ENCODE peak calls at places on chromosomes 3 and 15, in ten cellular contexts. E, A, P, X, O, V, I, H, D and N are unnamed samples.

GRCh38 chr15:34014556-34014955 is 24.4 kb downstream of the AVEN start:
- DNase-seq in X (peak), A (no peak), P (no peak), D (no peak), E (no peak), H (no peak), O (no peak), V (no peak), I (no peak), N (no peak)

GRCh38 chr3:146464005-146464595 is 5.3 kb downstream of the PLSCR2 start:
- DNase-seq in V (no peak), O (no peak), E (no peak), D (no peak), H (no peak), A (no peak), I (no peak), X (peak), P (no peak), N (no peak)

GRCh38 chr3:38039101-38039898 is at the start of gene DLEC1:
- DNase-seq in H (peak), O (no peak), D (no peak), P (no peak), I (no peak), E (no peak), X (peak), A (peak), V (no peak), N (peak)

GRCh38 chr15:78264304-78265136 is at the start of gene DNAJA4:
- DNase-seq in I (peak), E (no peak), A (peak), O (no peak), V (no peak), P (no peak), H (peak), D (peak), X (peak), N (no peak)

GRCh38 chr3:172046268-172046915 is 7.0 kb downstream of the FNDC3B start:
- DNase-seq in D (no peak), P (no peak), I (no peak), V (no peak), O (no peak), X (no peak), A (no peak), H (no peak), E (no peak), N (no peak)

GRCh38 chr3:22373182-22373581 is 622.2 kb upstream of the ZNF385D start:
- DNase-seq in I (no peak), O (no peak), A (no peak), H (no peak), D (no peak), X (no peak), V (no peak), P (no peak), E (no peak), N (no peak)

GRCh38 chr15:77048135-77048866 is 22.6 kb downstream of the TSPAN3 start:
- DNase-seq in I (no peak), P (no peak), O (no peak), E (no peak), A (no peak), V (no peak), X (no peak), H (no peak), D (no peak), N (no peak)

GRCh38 chr3:78368576-78369345 is 1328.9 kb downstream of the ROBO2 start:
- DNase-seq in V (no peak), X (no peak), P (no peak), A (no peak), E (no peak), D (peak), H (no peak), O (no peak), I (no peak), N (no peak)

GRCh38 chr3:113084777-113085176 is 94.0 kb downstream of the GTPBP8 start:
- DNase-seq in H (peak), D (peak), E (peak), P (peak), A (no peak), X (peak), V (no peak), I (no peak), O (no peak), N (no peak)

GRCh38 chr3:197463279-197463678 is 92.5 kb downstream of the BDH1 start:
- DNase-seq in E (no peak), V (no peak), X (peak), H (no peak), D (no peak), O (no peak), I (no peak), A (no peak), P (no peak), N (no peak)

GRCh38 chr3:134460965-134461364 is 24.8 kb downstream of the ANAPC13 start:
- DNase-seq in A (no peak), H (no peak), I (no peak), X (peak), E (peak), V (no peak), O (no peak), D (no peak), P (peak), N (no peak)

GRCh38 chr3:194984624-194985023 is 286.3 kb downstream of the XXYLT1 start:
- DNase-seq in H (no peak), I (no peak), X (no peak), P (no peak), O (no peak), E (no peak), V (no peak), D (no peak), A (no peak), N (no peak)

GRCh38 chr3:165256554-165256953 is 60.4 kb upstream of the SLITRK3 start:
- DNase-seq in V (no peak), H (no peak), P (no peak), I (no peak), X (no peak), E (no peak), D (peak), A (no peak), O (no peak), N (no peak)

GRCh38 chr3:86887876-86888275 is 103.1 kb downstream of the VGLL3 start:
- DNase-seq in E (no peak), V (no peak), D (no peak), A (no peak), P (no peak), H (no peak), I (no peak), O (no peak), X (no peak), N (no peak)

GRCh38 chr3:32175607-32176197 is 62.8 kb upstream of the CMTM8 start:
- DNase-seq in A (no peak), X (peak), E (peak), I (no peak), P (no peak), H (no peak), V (no peak), O (no peak), D (peak), N (peak)

GRCh38 chr15:46735115-46735514 is 982.2 kb upstream of the SEMA6D start:
- DNase-seq in I (no peak), V (peak), P (no peak), E (no peak), A (no peak), H (no peak), X (no peak), O (no peak), D (no peak), N (no peak)

GRCh38 chr3:38115645-38116427 is 21.1 kb downstream of the ACAA1 start:
- DNase-seq in H (no peak), O (no peak), P (no peak), A (no peak), I (peak), E (no peak), D (no peak), V (no peak), X (no peak), N (no peak)

GRCh38 chr3:177569193-177569592 is 371.9 kb upstream of the TBL1XR1 start:
- DNase-seq in D (no peak), I (no peak), X (no peak), A (no peak), O (no peak), E (no peak), V (no peak), H (no peak), P (no peak), N (no peak)

GRCh38 chr3:14463330-14464216 is 61.2 kb downstream of the SLC6A6 start:
- DNase-seq in I (no peak), D (no peak), A (no peak), V (no peak), H (no peak), X (no peak), E (no peak), O (no peak), P (no peak), N (no peak)

GRCh38 chr15:78049691-78050440 is 27.6 kb downstream of the TBC1D2B start:
- DNase-seq in I (no peak), E (no peak), X (peak), P (peak), H (no peak), A (peak), V (peak), D (no peak), O (no peak), N (peak)

GRCh38 chr3:135558150-135558549 is 407.4 kb upstream of the PPP2R3A start:
- DNase-seq in P (no peak), X (no peak), I (no peak), V (no peak), H (no peak), O (no peak), A (no peak), E (no peak), D (no peak), N (no peak)
- H3K4me3 ChIP-seq in P (no peak), X (no peak), I (no peak), V (no peak), H (no peak), O (no peak), A (no peak), E (no peak), D (no peak), N (no peak)

DNA sequence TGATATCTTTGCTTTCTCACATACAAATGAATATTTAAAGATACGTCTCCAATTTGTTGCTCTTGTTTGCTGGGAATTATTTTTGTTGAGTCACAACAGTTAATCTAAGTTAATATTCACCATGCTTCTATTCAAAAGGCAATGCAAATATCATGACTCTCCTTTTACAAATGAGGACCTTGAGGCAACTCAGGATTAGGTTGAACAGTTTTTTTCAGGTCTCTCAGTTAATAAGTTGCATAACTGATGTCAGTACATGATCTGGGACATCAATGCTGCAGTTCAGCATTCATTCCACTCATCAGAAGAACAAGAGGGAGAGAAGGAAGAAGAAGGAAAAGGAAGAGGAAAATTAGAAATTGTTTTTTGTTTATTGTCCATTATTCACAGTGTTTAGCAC is 781 bp upstream of the NAALADL2 start:
- DNase-seq in D (no peak), P (no peak), A (no peak), H (no peak), I (no peak), E (no peak), V (no peak), O (no peak), X (no peak), N (no peak)
- TF ChIP-seq CTCF in D (no peak), P (no peak), A (no peak), H (no peak), I (no peak), E (no peak), V (no peak), O (no peak), X (no peak), N (no peak)

GRCh38 chr3:141878812-141879211 is 2.4 kb downstream of the ATP1B3 start:
- DNase-seq in P (no peak), E (no peak), X (peak), V (no peak), H (no peak), D (peak), A (no peak), I (no peak), O (no peak), N (no peak)

GRCh38 chr3:141877911-141878310 is 1.5 kb downstream of the ATP1B3 start:
- DNase-seq in P (no peak), D (peak), I (no peak), H (no peak), E (no peak), V (no peak), X (peak), O (no peak), A (no peak), N (peak)

GRCh38 chr3:141876381-141876890 is at the start of gene ATP1B3:
- DNase-seq in V (peak), P (no peak), X (peak), O (no peak), I (peak), H (peak), E (peak), D (peak), A (peak), N (peak)

GRCh38 chr3:141876891-141877561 is 583 bp downstream of the ATP1B3 start:
- DNase-seq in E (no peak), O (no peak), I (peak), A (peak), D (peak), P (no peak), H (peak), X (peak), V (no peak), N (peak)

DNA sequence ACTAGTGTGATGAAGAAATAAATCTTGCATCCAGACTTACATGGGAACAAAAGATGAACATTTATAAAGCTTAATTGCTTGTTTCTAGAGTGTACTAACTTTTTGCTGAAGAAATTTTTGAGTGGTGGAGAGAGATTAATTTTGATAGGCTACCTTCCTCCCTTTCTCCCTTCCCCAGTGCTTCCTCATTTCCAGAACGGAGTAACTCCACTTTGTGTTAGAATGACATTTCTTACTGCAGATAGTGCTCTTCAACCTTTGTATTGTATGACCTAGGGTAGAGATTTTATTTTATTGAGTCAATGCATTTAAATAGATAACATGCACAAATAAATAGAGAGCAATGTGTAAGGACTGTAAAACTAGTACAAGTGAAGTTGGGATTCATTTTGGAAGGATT is 1.9 kb downstream of the ATP1B3 start:
- DNase-seq in E (no peak), X (no peak), I (no peak), D (no peak), V (no peak), O (no peak), A (no peak), P (no peak), H (no peak), N (no peak)
- H3K4me3 ChIP-seq in E (peak), X (peak), I (peak), D (peak), V (peak), O (peak), A (peak), P (peak), H (peak), N (peak)

DNA sequence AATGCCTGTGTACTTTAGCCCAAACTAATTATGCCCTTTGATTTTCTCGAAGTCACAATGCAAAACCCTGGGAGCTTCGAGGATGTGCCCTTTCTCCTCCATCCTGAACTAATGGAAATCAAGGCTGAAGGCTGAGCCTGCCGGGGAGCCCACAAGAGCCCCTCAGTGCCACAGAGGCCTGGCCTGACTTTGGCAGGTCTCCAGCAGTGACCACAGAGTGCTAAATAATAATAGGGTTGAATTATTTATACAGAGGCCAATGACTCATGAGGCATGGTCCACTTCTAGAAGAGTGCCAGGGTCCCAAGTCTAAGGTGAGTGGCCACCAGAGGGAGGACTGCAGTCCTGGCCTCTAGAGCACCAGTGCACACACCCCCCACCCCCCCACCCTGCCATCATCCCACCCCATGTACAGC is 19.1 kb upstream of the GLCE start:
- DNase-seq in H (no peak), O (no peak), P (no peak), I (no peak), A (no peak), E (no peak), X (no peak), V (no peak), D (no peak), N (no peak)
- TF ChIP-seq CTCF in H (no peak), O (no peak), P (no peak), I (peak), A (no peak), E (no peak), X (no peak), V (no peak), D (no peak), N (no peak)

DNA sequence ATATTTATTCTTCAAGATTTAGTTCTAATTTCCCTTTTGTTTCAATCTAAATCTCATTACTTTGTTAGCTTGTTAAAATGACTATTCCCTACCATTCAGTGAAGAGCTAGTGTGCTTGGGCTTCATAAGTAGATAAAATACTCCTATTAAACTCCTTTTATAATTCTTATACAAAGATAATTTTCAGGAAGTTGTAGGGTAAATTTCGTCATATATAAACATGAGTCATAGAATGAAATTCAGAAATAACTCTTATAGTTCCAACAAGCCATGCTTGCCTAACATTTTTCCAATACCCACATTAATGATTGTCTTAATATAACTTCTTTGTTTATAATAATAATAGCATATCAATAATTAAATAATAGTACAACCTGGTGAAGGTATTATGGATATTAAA is 407.3 kb downstream of the NAALADL2 start:
- DNase-seq in X (peak), A (no peak), I (no peak), V (no peak), O (no peak), E (no peak), P (no peak), D (peak), H (no peak), N (no peak)
- H3K4me3 ChIP-seq in X (no peak), A (no peak), I (no peak), V (peak), O (no peak), E (no peak), P (no peak), D (no peak), H (no peak), N (no peak)

GRCh38 chr3:184284696-184285095 is 8.9 kb downstream of the ECE2 start:
- DNase-seq in V (no peak), D (peak), P (no peak), H (no peak), I (peak), O (peak), X (peak), A (no peak), E (no peak), N (no peak)
- TF ChIP-seq CTCF in V (peak), D (peak), P (peak), H (no peak), I (peak), O (peak), X (peak), A (no peak), E (peak), N (no peak)

GRCh38 chr15:71115567-71116351 is 488 bp downstream of the THSD4 start:
- DNase-seq in V (no peak), X (peak), E (no peak), O (no peak), I (peak), A (peak), H (peak), P (no peak), D (peak), N (no peak)
- H3K4me3 ChIP-seq in V (peak), X (peak), E (peak), O (peak), I (peak), A (peak), H (peak), P (peak), D (peak), N (peak)

DNA sequence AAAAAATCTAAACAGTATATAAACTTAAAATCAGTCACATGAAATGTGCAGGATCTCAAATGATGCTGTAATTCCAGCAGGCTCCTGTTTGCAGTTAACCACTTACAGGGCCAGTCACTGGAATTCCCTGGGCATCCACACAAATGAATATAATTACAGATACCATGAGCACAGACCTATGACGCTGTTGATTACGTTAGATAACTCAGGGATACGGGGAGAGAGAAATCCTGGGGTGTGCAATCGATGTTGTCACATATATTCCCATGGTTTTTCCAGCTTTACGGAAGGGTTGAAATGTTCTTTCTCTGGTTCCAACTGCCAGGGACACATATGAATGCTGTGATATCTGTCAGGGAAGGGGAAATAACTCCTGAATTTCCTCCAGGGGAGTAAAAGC is 100.8 kb downstream of the RORA start:
- DNase-seq in O (no peak), I (no peak), E (no peak), P (no peak), X (no peak), H (no peak), V (no peak), A (no peak), D (no peak), N (no peak)
- TF ChIP-seq CTCF in O (no peak), I (no peak), E (no peak), P (no peak), X (no peak), H (no peak), V (no peak), A (no peak), D (no peak), N (no peak)